ENCODE peak calls at places on chromosomes 6 and 20, in four cellular contexts. W is GM12878, B is H1, G is WTC11. H is an unnamed sample.

GRCh38 chr6:53928641-53929339 is 134.0 kb downstream of the LRRC1 start:
- DNase-seq in B (no peak), G (no peak), W (no peak), H (no peak)

GRCh38 chr6:254011-254410 is 38.3 kb upstream of the DUSP22 start:
- DNase-seq in B (no peak), W (no peak), G (no peak), H (no peak)

GRCh38 chr6:33792990-33793389 is 4.1 kb upstream of the LEMD2 start:
- DNase-seq in W (no peak), B (no peak), G (no peak), H (no peak)

GRCh38 chr6:167676666-167677421 is 149.9 kb upstream of the AFDN start:
- DNase-seq in B (no peak), W (no peak), G (no peak), H (no peak)

GRCh38 chr6:31548423-31548873 is 1.0 kb downstream of the NFKBIL1 start:
- DNase-seq in B (no peak), W (no peak), G (no peak), H (no peak)

GRCh38 chr6:105178110-105178509 is 1.7 kb downstream of the POPDC3 start:
- DNase-seq in G (no peak), B (no peak), W (no peak), H (no peak)

GRCh38 chr20:45337367-45338120 is 10.7 kb downstream of the SDC4 start:
- DNase-seq in G (no peak), W (no peak), B (no peak), H (no peak)

GRCh38 chr6:35047265-35048011 is 93.7 kb downstream of the TCP11 start:
- DNase-seq in W (no peak), G (no peak), B (no peak), H (no peak)

GRCh38 chr6:53461041-53461656 is 83.8 kb downstream of the GCLC start:
- DNase-seq in W (peak), G (no peak), B (no peak), H (no peak)

GRCh38 chr20:35828916-35829315 is 57.1 kb downstream of the PHF20 start:
- DNase-seq in G (no peak), B (no peak), W (no peak), H (no peak)

GRCh38 chr20:10730629-10731183 is 56.9 kb upstream of the JAG1 start:
- DNase-seq in W (no peak), B (no peak), G (no peak), H (no peak)

GRCh38 chr6:117072134-117072533 is 193.2 kb upstream of the VGLL2 start:
- DNase-seq in G (no peak), B (no peak), W (no peak), H (no peak)

GRCh38 chr6:91276315-91276714 is 689.4 kb upstream of the MAP3K7 start:
- DNase-seq in W (no peak), B (no peak), G (no peak), H (peak)

GRCh38 chr6:52603000-52603795 is 26.3 kb upstream of the TRAM2 start:
- DNase-seq in B (no peak), W (no peak), G (no peak), H (no peak)

GRCh38 chr6:122222761-122223160 is 176.7 kb upstream of the HSF2 start:
- DNase-seq in G (no peak), B (no peak), W (no peak), H (no peak)

GRCh38 chr6:123415844-123416468 is 220.8 kb downstream of the TRDN start:
- DNase-seq in W (no peak), G (peak), B (no peak), H (peak)

GRCh38 chr20:15875446-15875845 is 697.8 kb downstream of the KIF16B start:
- DNase-seq in G (no peak), W (no peak), B (no peak), H (no peak)

GRCh38 chr6:140897804-140898573 is 1234.7 kb upstream of the GJE1 start:
- DNase-seq in B (no peak), G (no peak), W (no peak), H (peak)

GRCh38 chr6:57205550-57206328 is 16.4 kb downstream of the RAB23 start:
- DNase-seq in W (no peak), G (no peak), B (no peak), H (no peak)

GRCh38 chr6:45423901-45424627 is 46.3 kb upstream of the SUPT3H start:
- DNase-seq in G (peak), W (no peak), B (no peak), H (no peak)

GRCh38 chr6:30781697-30782424 is 37.5 kb upstream of the IER3 start:
- DNase-seq in W (peak), G (no peak), B (no peak), H (peak)

GRCh38 chr6:11083491-11083890 is 10.1 kb upstream of the SMIM13 start:
- DNase-seq in G (no peak), B (no peak), W (no peak), H (no peak)

GRCh38 chr20:57526067-57526884 is 1.3 kb upstream of the CTCFL start:
- DNase-seq in B (no peak), G (peak), W (no peak), H (peak)

GRCh38 chr20:62516345-62516744 is 40.5 kb upstream of the GATA5 start:
- DNase-seq in G (peak), B (no peak), W (no peak), H (no peak)

GRCh38 chr20:22752324-22752723 is 168.0 kb upstream of the FOXA2 start:
- DNase-seq in B (no peak), G (no peak), W (no peak), H (no peak)

GRCh38 chr20:22762576-22763256 is 178.3 kb upstream of the FOXA2 start:
- DNase-seq in W (no peak), G (no peak), B (no peak), H (no peak)

GRCh38 chr20:22763257-22763906 is 179.0 kb upstream of the FOXA2 start:
- DNase-seq in W (no peak), G (no peak), B (no peak), H (no peak)

DNA sequence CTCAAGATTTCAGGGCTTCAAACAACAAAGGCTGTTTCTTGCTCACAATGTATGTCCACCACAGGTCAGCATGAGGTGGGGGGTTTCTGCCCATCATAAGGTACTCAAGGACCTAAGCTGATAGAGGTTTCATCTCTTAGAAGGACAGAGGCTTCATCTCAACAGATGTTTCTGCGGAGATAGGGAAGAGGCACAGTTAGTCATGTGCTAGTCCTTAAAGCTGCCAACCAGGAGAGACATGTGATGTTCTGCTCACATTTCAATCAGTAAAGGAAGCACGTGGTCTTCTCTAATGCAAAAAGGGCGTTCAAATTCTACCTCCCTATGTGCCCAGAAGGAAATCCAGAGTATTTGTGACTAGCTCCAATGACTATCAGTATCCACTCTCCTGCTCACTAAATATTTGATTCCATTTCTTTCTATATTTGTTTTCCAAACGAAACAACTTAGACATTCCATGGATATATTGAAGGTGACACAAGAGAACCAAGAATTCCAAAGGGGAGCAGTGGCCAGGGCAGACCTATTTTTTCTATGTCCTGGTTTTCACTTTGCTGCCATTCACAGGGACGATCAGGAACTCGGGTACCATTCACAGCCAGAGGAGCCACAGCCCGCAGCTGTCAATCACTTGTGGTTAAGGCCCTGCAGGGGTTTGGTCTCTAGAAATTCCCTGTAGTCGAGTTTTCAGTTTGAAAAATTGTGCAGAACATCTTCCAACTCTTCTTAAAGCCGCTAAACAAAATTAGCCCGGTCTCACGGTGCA is 173.2 kb upstream of the FOXA2 start:
- DNase-seq in W (no peak), G (no peak), B (no peak), H (no peak)
- TF ChIP-seq SP1 in W (no peak), G (no peak), B (no peak), H (no peak)

DNA sequence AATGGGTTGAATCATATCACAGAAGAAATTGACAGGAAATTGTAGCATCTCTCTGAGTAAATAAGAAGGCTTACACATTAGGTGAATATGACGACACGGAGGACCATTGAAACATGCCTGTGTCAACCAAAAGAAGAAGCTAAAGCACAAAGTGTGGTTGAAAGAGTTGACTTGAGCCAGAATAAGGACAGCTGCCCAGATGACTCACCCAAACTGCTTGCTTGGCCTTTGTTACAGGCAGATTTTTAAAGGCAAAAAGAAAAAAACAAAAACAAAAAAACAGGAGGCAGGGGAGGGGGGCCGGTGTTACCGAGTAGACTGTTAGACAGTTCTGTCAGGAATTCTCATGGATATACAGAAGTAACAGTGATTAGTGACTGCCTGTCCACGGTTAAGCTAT is 129.8 kb upstream of the EDN1 start:
- DNase-seq in G (no peak), W (no peak), B (no peak), H (no peak)
- TF ChIP-seq SP1 in G (no peak), W (no peak), B (no peak), H (no peak)

DNA sequence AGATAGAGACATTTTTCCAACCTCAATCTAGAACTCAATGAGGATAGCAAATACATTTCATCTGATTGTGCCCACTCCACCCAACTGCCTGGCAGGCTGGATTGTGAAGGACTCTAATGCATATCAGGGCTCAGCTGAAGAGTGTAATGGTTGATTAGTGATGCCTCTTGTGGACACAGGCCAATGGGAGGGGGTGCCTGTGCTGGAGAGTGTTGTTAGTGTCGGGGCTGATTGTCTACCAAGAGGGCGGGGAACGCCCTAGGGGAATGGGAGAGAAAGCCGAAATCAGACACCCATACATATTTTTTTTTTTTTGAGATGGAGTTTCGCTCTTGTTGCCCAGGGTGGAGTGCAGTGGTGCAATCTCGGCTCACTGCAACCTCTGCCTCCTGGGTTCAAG is 103.7 kb upstream of the SALL4 start:
- DNase-seq in W (no peak), B (no peak), G (no peak), H (no peak)
- TF ChIP-seq SP1 in W (no peak), B (no peak), G (no peak), H (no peak)

GRCh38 chr20:40683221-40683893 is 5.7 kb downstream of the MAFB start:
- DNase-seq in W (no peak), B (no peak), G (peak), H (peak)

GRCh38 chr20:40681684-40682083 is 7.4 kb downstream of the MAFB start:
- DNase-seq in G (no peak), B (no peak), W (no peak), H (no peak)

GRCh38 chr20:40683894-40684268 is 5.2 kb downstream of the MAFB start:
- DNase-seq in B (no peak), W (no peak), G (no peak), H (no peak)

GRCh38 chr20:40680560-40680959 is 8.5 kb downstream of the MAFB start:
- DNase-seq in B (no peak), W (peak), G (no peak), H (no peak)

DNA sequence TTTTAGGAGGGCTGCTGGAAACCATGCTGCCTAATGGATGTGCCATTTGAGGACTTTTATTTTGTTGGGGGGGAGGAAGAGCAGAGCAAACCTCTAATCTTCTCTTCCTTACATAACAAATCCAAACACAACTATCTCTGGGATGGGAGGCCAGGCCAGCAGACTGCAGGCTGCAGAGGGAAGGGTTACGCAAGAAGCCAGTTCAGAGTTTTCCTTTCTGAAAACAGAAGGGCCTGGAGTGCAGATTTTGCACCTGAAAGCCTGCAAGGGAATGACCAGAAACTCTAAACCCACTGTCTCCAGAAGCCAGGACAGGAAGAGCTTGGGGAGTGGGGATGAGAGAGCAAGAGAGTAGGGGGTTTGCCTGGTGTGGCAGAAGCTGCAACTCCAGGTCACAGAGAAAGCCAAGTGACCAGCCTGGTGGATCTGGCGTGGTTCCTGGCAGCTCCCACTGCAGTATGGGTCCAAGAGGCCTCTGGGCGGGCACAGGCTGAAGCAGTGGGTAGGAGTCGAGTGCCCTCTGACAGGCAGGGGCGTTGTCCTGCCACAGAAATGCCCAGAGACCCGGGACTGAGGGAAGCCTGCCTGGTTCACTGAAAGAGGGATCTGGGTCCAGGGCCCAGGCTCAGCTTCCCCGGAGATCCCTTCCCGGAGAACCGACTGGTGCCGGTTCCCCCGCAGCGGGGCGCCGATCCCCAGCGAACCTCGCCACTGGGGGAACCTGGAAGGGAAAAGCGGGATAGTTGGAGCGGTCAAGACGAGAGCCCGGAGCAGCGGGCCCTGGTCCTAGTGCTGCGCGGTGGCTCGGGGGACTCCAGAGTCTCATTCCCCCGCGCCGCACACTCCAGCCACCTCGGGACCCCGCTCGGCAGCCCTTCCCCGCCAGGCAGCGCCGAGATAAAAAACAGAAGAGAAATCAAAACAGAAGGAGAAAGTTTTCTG is 6.7 kb downstream of the MAFB start:
- DNase-seq in W (no peak), B (no peak), G (peak), H (no peak)
- TF ChIP-seq SP1 in W (no peak), B (no peak), G (no peak), H (no peak)

DNA sequence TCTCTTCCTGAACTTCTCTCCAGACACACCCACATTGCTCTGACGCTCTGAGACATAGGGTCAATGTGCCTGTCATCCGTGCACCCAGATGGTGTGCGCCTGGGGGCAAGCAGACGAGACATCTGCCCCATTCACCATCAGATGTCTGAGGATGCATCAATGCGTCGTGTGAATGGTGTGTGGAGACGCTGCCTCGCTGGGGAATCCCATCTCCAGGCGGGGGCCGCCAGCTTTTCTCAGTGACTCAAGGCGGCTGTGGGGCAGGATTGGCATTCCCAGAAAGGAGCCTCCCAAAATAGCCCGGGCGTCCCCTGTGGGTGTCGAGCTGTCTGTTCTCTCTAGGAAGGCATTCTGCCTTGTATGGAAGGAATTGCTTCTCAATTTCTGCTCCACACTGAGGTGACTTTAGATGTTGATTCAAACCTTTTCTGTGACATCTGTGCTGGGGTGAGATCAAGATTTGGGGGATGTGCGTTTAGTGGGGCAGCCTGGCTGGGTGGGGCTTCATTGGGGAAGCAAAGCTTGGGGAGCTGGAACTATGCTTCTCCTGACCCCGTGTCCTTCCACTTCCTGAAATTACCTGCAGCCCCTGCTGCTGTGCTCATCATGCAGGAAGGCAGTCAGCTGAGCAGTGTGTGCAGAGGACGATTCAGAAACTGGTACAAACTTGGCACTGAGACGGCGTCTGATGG is 103.9 kb downstream of the SYCP2 start:
- DNase-seq in G (no peak), B (no peak), W (no peak), H (no peak)
- TF ChIP-seq SP1 in G (no peak), B (no peak), W (no peak), H (no peak)

GRCh38 chr6:147131728-147132127 is 72.5 kb upstream of the STXBP5 start:
- DNase-seq in B (no peak), G (no peak), W (no peak), H (no peak)
- TF ChIP-seq SP1 in B (no peak), G (no peak), W (no peak), H (no peak)

GRCh38 chr6:157887892-157888291 is 64.8 kb downstream of the SNX9 start:
- DNase-seq in W (no peak), G (no peak), B (no peak), H (no peak)
- TF ChIP-seq SP1 in W (no peak), G (no peak), B (no peak), H (no peak)

GRCh38 chr6:83853968-83854501 is 875 bp downstream of the RIPPLY2 start:
- DNase-seq in G (peak), B (no peak), W (no peak), H (no peak)
- TF ChIP-seq SP1 in G (no peak), B (no peak), W (no peak), H (no peak)

GRCh38 chr6:3288711-3289663 is 30.2 kb downstream of the PSMG4 start:
- DNase-seq in W (no peak), B (no peak), G (peak), H (no peak)

GRCh38 chr6:3289664-3290055 is 30.9 kb downstream of the PSMG4 start:
- DNase-seq in G (peak), B (no peak), W (no peak), H (no peak)

GRCh38 chr6:3286641-3287171 is 28.0 kb downstream of the PSMG4 start:
- DNase-seq in G (peak), B (no peak), W (no peak), H (no peak)

GRCh38 chr6:3287308-3287707 is 28.6 kb downstream of the PSMG4 start:
- DNase-seq in G (peak), W (no peak), B (no peak), H (no peak)

DNA sequence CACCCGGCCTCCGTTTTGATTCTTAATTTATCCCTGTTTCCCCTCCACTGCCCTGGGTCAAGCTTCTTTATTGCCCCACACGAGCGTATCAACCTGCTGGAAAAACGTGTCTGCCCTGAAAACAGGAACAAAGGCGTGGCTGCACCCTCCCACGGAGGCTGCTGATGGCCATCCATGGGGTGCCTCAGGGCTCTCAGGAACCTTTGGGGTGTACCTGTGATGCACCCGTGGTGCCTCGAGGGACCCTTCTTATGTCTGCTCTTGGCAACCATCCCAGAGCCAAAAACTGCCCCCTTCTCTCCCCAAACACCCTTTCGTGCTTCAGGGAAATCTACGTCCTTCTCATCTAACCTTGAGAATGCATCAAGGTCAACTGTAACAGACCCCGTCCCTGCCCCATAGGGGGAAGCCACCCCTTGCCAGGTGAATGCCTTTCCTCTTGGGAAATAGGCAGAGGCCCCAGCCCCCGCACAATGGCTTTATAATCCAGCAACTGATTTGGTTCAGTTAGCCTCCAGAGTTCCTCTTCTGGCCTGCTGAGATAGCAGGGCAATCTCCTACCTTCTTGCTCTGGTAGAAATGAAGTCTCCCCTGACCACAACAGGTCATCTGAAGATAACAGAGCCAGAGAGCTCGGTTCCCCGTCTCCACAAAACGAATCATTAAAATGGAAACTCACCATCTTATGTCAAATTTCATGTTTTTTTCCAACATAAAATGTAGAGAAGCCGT is 29.4 kb downstream of the PSMG4 start:
- DNase-seq in G (peak), B (no peak), W (no peak), H (no peak)
- TF ChIP-seq SP1 in G (no peak), B (no peak), W (no peak), H (no peak)